ENCODE peak calls at places on chromosomes 3 and 15, in five cellular contexts. One of them, this sample, is unnamed.

GRCh38 chr3:101677436-101678286 is 729 bp upstream of the ZBTB11 start:
- DNase-seq in H1: peak; percentile 61
- DNase-seq in mesenchymal stem cell: no peak
- DNase-seq in trophoblast cell: no peak
- DNase-seq in H9: peak; percentile 47
- DNase-seq in this sample: no peak

GRCh38 chr3:170296703-170297102 is 60.8 kb upstream of the SKIL start:
- DNase-seq in H1: no peak
- DNase-seq in mesenchymal stem cell: no peak
- DNase-seq in trophoblast cell: no peak
- DNase-seq in H9: no peak
- DNase-seq in this sample: no peak

GRCh38 chr15:98799461-98799971 is 151.2 kb downstream of the IGF1R start:
- DNase-seq in H1: no peak
- DNase-seq in mesenchymal stem cell: peak; percentile 78
- DNase-seq in trophoblast cell: peak; percentile 31
- DNase-seq in H9: no peak
- DNase-seq in this sample: no peak

GRCh38 chr3:71360170-71360569 is 223.4 kb downstream of the FOXP1 start:
- DNase-seq in H1: no peak
- DNase-seq in mesenchymal stem cell: no peak
- DNase-seq in trophoblast cell: no peak
- DNase-seq in H9: no peak
- DNase-seq in this sample: no peak

GRCh38 chr15:66711886-66712285 is 9.8 kb downstream of the SMAD6 start:
- DNase-seq in H1: no peak
- DNase-seq in mesenchymal stem cell: peak; percentile 44
- DNase-seq in trophoblast cell: no peak
- DNase-seq in H9: no peak
- DNase-seq in this sample: no peak

GRCh38 chr15:31544361-31544760 is 217.7 kb downstream of the KLF13 start:
- DNase-seq in H1: no peak
- DNase-seq in mesenchymal stem cell: no peak
- DNase-seq in trophoblast cell: no peak
- DNase-seq in H9: no peak
- DNase-seq in this sample: no peak

GRCh38 chr3:171228228-171228627 is 201.7 kb upstream of the SLC2A2 start:
- DNase-seq in H1: no peak
- DNase-seq in mesenchymal stem cell: peak; percentile 50
- DNase-seq in trophoblast cell: no peak
- DNase-seq in H9: no peak
- DNase-seq in this sample: no peak

GRCh38 chr3:130626021-130626420 is 109.0 kb downstream of the COL6A6 start:
- DNase-seq in H1: no peak
- DNase-seq in mesenchymal stem cell: no peak
- DNase-seq in trophoblast cell: no peak
- DNase-seq in H9: no peak
- DNase-seq in this sample: no peak

GRCh38 chr15:73389971-73390544 is 21.3 kb upstream of the HCN4 start:
- DNase-seq in H1: no peak
- DNase-seq in mesenchymal stem cell: peak; percentile 20
- DNase-seq in trophoblast cell: no peak
- DNase-seq in H9: no peak
- DNase-seq in this sample: no peak

GRCh38 chr3:183664913-183665381 is 29.5 kb downstream of the KLHL24 start:
- DNase-seq in H1: no peak
- DNase-seq in mesenchymal stem cell: peak; percentile 20
- DNase-seq in trophoblast cell: no peak
- DNase-seq in H9: no peak
- DNase-seq in this sample: no peak

GRCh38 chr3:149020196-149020838 is 29.0 kb downstream of the GYG1 start:
- DNase-seq in H1: no peak
- DNase-seq in mesenchymal stem cell: no peak
- DNase-seq in trophoblast cell: peak; percentile 5
- DNase-seq in H9: no peak
- DNase-seq in this sample: no peak

GRCh38 chr15:89845305-89845893 is 30.7 kb upstream of the ANPEP start:
- DNase-seq in H1: no peak
- DNase-seq in mesenchymal stem cell: peak; percentile 90
- DNase-seq in trophoblast cell: peak; percentile 81
- DNase-seq in H9: no peak
- DNase-seq in this sample: no peak

GRCh38 chr3:42667523-42668402 is 14.3 kb downstream of the ZBTB47 start:
- DNase-seq in H1: no peak
- DNase-seq in mesenchymal stem cell: no peak
- DNase-seq in trophoblast cell: no peak
- DNase-seq in H9: peak; percentile 26
- DNase-seq in this sample: no peak

GRCh38 chr3:54819926-54820325 is 107.9 kb downstream of the LRTM1 start:
- DNase-seq in H1: no peak
- DNase-seq in mesenchymal stem cell: no peak
- DNase-seq in trophoblast cell: peak; percentile 2
- DNase-seq in H9: no peak
- DNase-seq in this sample: no peak

GRCh38 chr15:92914103-92914499 is 14.0 kb downstream of the CHD2 start:
- DNase-seq in H1: no peak
- DNase-seq in mesenchymal stem cell: no peak
- DNase-seq in trophoblast cell: peak; percentile 14
- DNase-seq in H9: no peak
- DNase-seq in this sample: no peak

DNA sequence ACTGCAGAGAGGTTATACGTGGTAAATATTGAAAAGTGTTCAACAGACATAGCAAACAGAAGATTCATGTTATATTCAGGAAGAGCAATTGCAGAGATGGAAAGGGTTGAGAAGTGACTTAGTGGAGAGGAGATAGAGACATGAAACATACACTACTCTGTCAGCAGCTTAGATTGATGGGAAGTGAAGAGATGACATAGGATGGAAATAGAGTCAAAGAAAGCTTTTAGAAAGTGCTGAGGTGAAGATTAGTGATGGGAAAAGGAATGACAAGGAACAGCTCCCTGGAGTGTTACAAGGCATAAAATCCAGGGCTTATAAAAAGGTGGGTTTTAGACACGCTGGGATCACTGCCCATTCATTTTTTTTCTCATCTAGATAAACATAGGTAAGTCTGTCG is 17.2 kb upstream of the GOLIM4 start:
- DNase-seq in H1: no peak
- DNase-seq in mesenchymal stem cell: no peak
- DNase-seq in trophoblast cell: no peak
- DNase-seq in H9: no peak
- DNase-seq in this sample: no peak
- H2BK12ac ChIP-seq in H1: no peak overlapping the region
- H2BK12ac ChIP-seq in mesenchymal stem cell: no peak overlapping the region
- H2BK12ac ChIP-seq in trophoblast cell: no peak overlapping the region
- H2BK12ac ChIP-seq in H9: no peak overlapping the region
- H2BK12ac ChIP-seq in this sample: no peak overlapping the region

GRCh38 chr3:123818324-123818920 is 65.7 kb downstream of the MYLK start:
- DNase-seq in H1: no peak
- DNase-seq in mesenchymal stem cell: peak; percentile 75
- DNase-seq in trophoblast cell: no peak
- DNase-seq in H9: no peak
- DNase-seq in this sample: no peak
- H3K23ac ChIP-seq in H1: no peak overlapping the region
- H3K23ac ChIP-seq in mesenchymal stem cell: no peak overlapping the region
- H3K23ac ChIP-seq in trophoblast cell: no peak overlapping the region
- H3K23ac ChIP-seq in H9: no peak overlapping the region
- H3K23ac ChIP-seq in this sample: no peak overlapping the region

GRCh38 chr3:177343122-177343521 is 145.8 kb upstream of the TBL1XR1 start:
- DNase-seq in H1: no peak
- DNase-seq in mesenchymal stem cell: no peak
- DNase-seq in trophoblast cell: no peak
- DNase-seq in H9: no peak
- DNase-seq in this sample: no peak

GRCh38 chr3:177341766-177342165 is 144.5 kb upstream of the TBL1XR1 start:
- DNase-seq in H1: no peak
- DNase-seq in mesenchymal stem cell: no peak
- DNase-seq in trophoblast cell: no peak
- DNase-seq in H9: no peak
- DNase-seq in this sample: no peak

GRCh38 chr3:177338697-177339219 is 141.5 kb upstream of the TBL1XR1 start:
- DNase-seq in H1: peak; percentile 4
- DNase-seq in mesenchymal stem cell: peak; percentile 57
- DNase-seq in trophoblast cell: peak; percentile 78
- DNase-seq in H9: no peak
- DNase-seq in this sample: no peak

GRCh38 chr3:177337548-177338331 is 140.5 kb upstream of the TBL1XR1 start:
- DNase-seq in H1: peak; percentile 13
- DNase-seq in mesenchymal stem cell: peak; percentile 42
- DNase-seq in trophoblast cell: peak; percentile 27
- DNase-seq in H9: no peak
- DNase-seq in this sample: no peak

GRCh38 chr3:177340243-177340830 is 143.1 kb upstream of the TBL1XR1 start:
- DNase-seq in H1: peak; percentile 1
- DNase-seq in mesenchymal stem cell: no peak
- DNase-seq in trophoblast cell: no peak
- DNase-seq in H9: no peak
- DNase-seq in this sample: no peak
- H4K8ac ChIP-seq in H1: no peak overlapping the region
- H4K8ac ChIP-seq in mesenchymal stem cell: no peak overlapping the region
- H4K8ac ChIP-seq in trophoblast cell: no peak overlapping the region
- H4K8ac ChIP-seq in H9: no peak overlapping the region
- H4K8ac ChIP-seq in this sample: no peak overlapping the region

DNA sequence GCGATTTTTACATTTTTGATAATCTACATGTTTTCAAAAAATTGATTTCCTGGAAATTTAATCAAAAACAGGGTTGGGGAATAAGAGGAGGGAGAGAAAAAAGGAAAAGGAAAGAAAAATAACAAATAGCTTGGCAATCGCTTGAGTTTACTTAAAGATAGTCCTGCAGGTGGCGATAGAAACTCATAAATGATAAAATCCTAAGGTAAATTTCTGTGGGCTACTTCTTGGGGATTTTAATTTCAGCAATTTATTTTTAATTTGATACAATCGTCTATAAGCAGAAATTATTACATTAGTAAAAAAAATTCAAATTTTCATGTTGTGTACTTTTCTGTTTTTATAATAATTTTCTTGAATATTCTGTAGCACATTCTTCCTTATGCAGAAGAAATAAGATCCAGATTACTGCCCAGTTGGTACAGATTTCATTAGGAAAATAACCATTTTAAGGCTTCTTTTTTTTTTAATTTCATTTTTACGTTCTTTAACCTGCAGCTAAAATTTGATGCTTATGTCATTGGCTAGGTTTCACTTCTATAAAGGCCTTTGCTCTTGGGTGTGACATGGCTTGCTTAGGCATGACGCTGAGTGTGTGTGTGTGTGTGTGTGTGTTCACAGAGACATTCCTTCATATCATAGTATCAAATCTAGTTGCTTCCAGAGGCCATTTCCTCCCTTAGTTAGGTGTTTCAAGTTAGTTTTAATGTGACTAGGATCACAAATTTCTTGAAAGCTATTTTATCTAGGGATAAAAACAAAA is 181.8 kb downstream of the MCTP2 start:
- DNase-seq in H1: no peak
- DNase-seq in mesenchymal stem cell: peak; percentile 56
- DNase-seq in trophoblast cell: peak; percentile 30
- DNase-seq in H9: no peak
- DNase-seq in this sample: peak; percentile 27
- H2BK12ac ChIP-seq in H1: no peak overlapping the region
- H2BK12ac ChIP-seq in mesenchymal stem cell: no peak overlapping the region
- H2BK12ac ChIP-seq in trophoblast cell: no peak overlapping the region
- H2BK12ac ChIP-seq in H9: no peak overlapping the region
- H2BK12ac ChIP-seq in this sample: no peak overlapping the region

GRCh38 chr3:138113309-138113708 is 2.1 kb downstream of the DZIP1L start:
- DNase-seq in H1: no peak
- DNase-seq in mesenchymal stem cell: peak; percentile 25
- DNase-seq in trophoblast cell: no peak
- DNase-seq in H9: peak; percentile 48
- DNase-seq in this sample: no peak

GRCh38 chr3:138112362-138112761 is 3.0 kb downstream of the DZIP1L start:
- DNase-seq in H1: no peak
- DNase-seq in mesenchymal stem cell: peak; percentile 36
- DNase-seq in trophoblast cell: peak; percentile 24
- DNase-seq in H9: no peak
- DNase-seq in this sample: no peak

GRCh38 chr3:138114988-138115971 is at the start of gene DZIP1L:
- DNase-seq in H1: peak; percentile 84
- DNase-seq in mesenchymal stem cell: peak; percentile 89
- DNase-seq in trophoblast cell: peak; percentile 45
- DNase-seq in H9: peak; percentile 85
- DNase-seq in this sample: peak; percentile 76

GRCh38 chr3:138118863-138119766 is 3.7 kb upstream of the DZIP1L start:
- DNase-seq in H1: peak; percentile 94
- DNase-seq in mesenchymal stem cell: peak; percentile 79
- DNase-seq in trophoblast cell: peak; percentile 90
- DNase-seq in H9: peak; percentile 92
- DNase-seq in this sample: peak; percentile 67

GRCh38 chr3:138114431-138114918 is 933 bp downstream of the DZIP1L start:
- DNase-seq in H1: peak; percentile 54
- DNase-seq in mesenchymal stem cell: peak; percentile 58
- DNase-seq in trophoblast cell: no peak
- DNase-seq in H9: peak; percentile 47
- DNase-seq in this sample: no peak
- H3K23ac ChIP-seq in H1: no peak overlapping the region
- H3K23ac ChIP-seq in mesenchymal stem cell: no peak overlapping the region
- H3K23ac ChIP-seq in trophoblast cell: no peak overlapping the region
- H3K23ac ChIP-seq in H9: no peak overlapping the region
- H3K23ac ChIP-seq in this sample: no peak overlapping the region

This sample was measured in neuronal stem cell.